ENCODE peak calls at places on chromosomes 12 and 14, in eight cellular contexts. B is HepG2, R is fibroblast of lung, I is GM23338, C is SK-N-SH, G is HCT116, U is hepatocyte, Y is IMR-90. T is an unnamed sample. For H4K20me1, the result is how much of the 10 kb centered on the place peaks cover.

GRCh38 chr12:25553083-25553482 is at the start of gene LMNTD1:
- DNase-seq in B (no peak), R (peak), I (no peak), C (no peak), G (no peak), U (peak), Y (peak), T (no peak)

GRCh38 chr12:94676011-94676709 is 25.8 kb upstream of the TMCC3 start:
- DNase-seq in B (no peak), R (no peak), I (no peak), C (no peak), G (no peak), U (no peak), Y (no peak), T (no peak)

GRCh38 chr12:12305568-12306300 is 38.9 kb upstream of the LRP6 start:
- DNase-seq in B (no peak), R (no peak), I (no peak), C (no peak), G (no peak), U (no peak), Y (no peak), T (no peak)

GRCh38 chr12:2179953-2180736 is 127.4 kb downstream of the CACNA1C start:
- DNase-seq in B (no peak), R (peak), I (no peak), C (no peak), G (peak), U (peak), Y (peak), T (no peak)

GRCh38 chr14:36069535-36069900 is 107.0 kb downstream of the PTCSC3 start:
- DNase-seq in B (peak), R (peak), I (peak), C (peak), G (peak), U (peak), Y (peak), T (peak)

GRCh38 chr12:1843641-1844005 is 23.3 kb downstream of the LRTM2 start:
- DNase-seq in B (no peak), R (no peak), I (no peak), C (no peak), G (no peak), U (no peak), Y (no peak), T (no peak)

GRCh38 chr12:93571854-93572711 is at the start of gene SOCS2:
- DNase-seq in B (no peak), R (peak), I (peak), C (peak), G (no peak), U (peak), Y (peak), T (peak)

GRCh38 chr12:124910561-124911478 is 3.6 kb downstream of the UBC start:
- DNase-seq in B (no peak), R (peak), I (peak), C (no peak), G (no peak), U (no peak), Y (peak), T (no peak)

GRCh38 chr14:84234281-84234680 is 1295.7 kb upstream of the FLRT2 start:
- DNase-seq in B (no peak), R (no peak), I (no peak), C (no peak), G (no peak), U (peak), Y (no peak), T (no peak)

GRCh38 chr14:22540811-22541360 is 48.1 kb downstream of the DAD1 start:
- DNase-seq in B (no peak), R (no peak), I (no peak), C (no peak), G (no peak), U (no peak), Y (no peak), T (no peak)

GRCh38 chr12:48266826-48267225 is 63.7 kb upstream of the OR10AD1 start:
- DNase-seq in B (no peak), R (no peak), I (no peak), C (no peak), G (no peak), U (no peak), Y (no peak), T (no peak)

GRCh38 chr12:109795023-109795422 is 38.2 kb downstream of the TRPV4 start:
- DNase-seq in B (no peak), R (peak), I (no peak), C (no peak), G (no peak), U (no peak), Y (peak), T (no peak)

GRCh38 chr12:67758119-67758873 is 109.8 kb downstream of the DYRK2 start:
- DNase-seq in B (no peak), R (no peak), I (no peak), C (peak), G (no peak), U (no peak), Y (no peak), T (peak)

GRCh38 chr14:89315493-89316456 is 101.3 kb downstream of the FOXN3 start:
- DNase-seq in B (no peak), R (no peak), I (no peak), C (no peak), G (no peak), U (no peak), Y (no peak), T (no peak)

GRCh38 chr14:63045234-63045611 is at the start of gene KCNH5:
- DNase-seq in B (no peak), R (peak), I (peak), C (peak), G (no peak), U (peak), Y (peak), T (peak)

GRCh38 chr12:114018669-114019068 is 52.5 kb upstream of the RBM19 start:
- DNase-seq in B (no peak), R (peak), I (no peak), C (no peak), G (no peak), U (no peak), Y (peak), T (no peak)

GRCh38 chr14:73526036-73526984 is 10.6 kb upstream of the ACOT1 start:
- DNase-seq in B (peak), R (no peak), I (no peak), C (peak), G (no peak), U (no peak), Y (peak), T (no peak)

GRCh38 chr14:23057757-23058653 is 685 bp upstream of the CDH24 start:
- DNase-seq in B (peak), R (peak), I (peak), C (peak), G (peak), U (peak), Y (peak), T (peak)

GRCh38 chr12:54136844-54137580 is 51.8 kb downstream of the SMUG1 start:
- DNase-seq in B (peak), R (no peak), I (no peak), C (peak), G (no peak), U (peak), Y (no peak), T (no peak)

GRCh38 chr14:68940614-68941185 is 38.4 kb downstream of the ACTN1 start:
- DNase-seq in B (no peak), R (no peak), I (no peak), C (no peak), G (no peak), U (no peak), Y (no peak), T (no peak)

GRCh38 chr14:53946404-53947400 is 9.9 kb downstream of the BMP4 start:
- DNase-seq in B (no peak), R (no peak), I (peak), C (peak), G (no peak), U (peak), Y (no peak), T (no peak)

GRCh38 chr14:95573313-95573712 is 38.5 kb downstream of the GLRX5 start:
- DNase-seq in B (no peak), R (no peak), I (no peak), C (no peak), G (no peak), U (no peak), Y (no peak), T (no peak)

GRCh38 chr12:65499167-65499566 is 220.7 kb downstream of the MSRB3 start:
- DNase-seq in B (no peak), R (no peak), I (no peak), C (no peak), G (no peak), U (no peak), Y (no peak), T (no peak)

GRCh38 chr14:95545769-95546168 is 10.9 kb downstream of the GLRX5 start:
- DNase-seq in B (no peak), R (peak), I (no peak), C (no peak), G (peak), U (no peak), Y (peak), T (no peak)

GRCh38 chr12:111430418-111431353 is 25.0 kb downstream of the SH2B3 start:
- DNase-seq in B (no peak), R (no peak), I (no peak), C (no peak), G (no peak), U (no peak), Y (no peak), T (peak)
- H4K20me1 ChIP-seq in B (under half), R (under half), I (under half), C (half or more), G (under half), U (under half), Y (half or more), T (under half)

GRCh38 chr12:19443585-19443984 is 4.3 kb downstream of the AEBP2 start:
- DNase-seq in B (no peak), R (no peak), I (no peak), C (no peak), G (no peak), U (no peak), Y (no peak), T (no peak)
- H4K20me1 ChIP-seq in B (under half), R (under half), I (half or more), C (half or more), G (under half), U (half or more), Y (half or more), T (under half)

GRCh38 chr14:101600891-101601602 is 39.8 kb downstream of the DIO3 start:
- DNase-seq in B (no peak), R (no peak), I (no peak), C (no peak), G (no peak), U (no peak), Y (no peak), T (no peak)
- H4K20me1 ChIP-seq in B (under half), R (under half), I (under half), C (under half), G (under half), U (under half), Y (under half), T (under half)

DNA sequence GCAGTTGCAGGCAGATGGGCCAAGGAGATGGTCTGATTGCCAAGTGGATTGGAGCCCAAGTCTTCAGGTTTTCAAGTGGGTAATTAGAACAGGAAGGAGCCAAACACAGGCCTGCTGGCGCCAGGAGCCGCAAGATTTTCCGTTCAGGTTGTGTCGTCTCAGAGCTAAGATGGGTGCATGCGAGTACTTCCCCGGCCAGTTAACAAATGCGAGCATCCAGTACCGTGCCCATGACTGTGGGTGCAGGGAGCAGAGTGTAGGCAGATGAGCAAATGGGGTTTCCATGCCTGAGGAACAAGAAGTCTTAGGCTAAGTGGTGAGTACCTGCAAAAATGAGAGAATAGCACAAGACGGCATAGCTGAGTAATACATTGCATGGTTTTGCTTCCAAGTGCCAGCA is 90.5 kb downstream of the CHST11 start:
- DNase-seq in B (no peak), R (no peak), I (no peak), C (no peak), G (no peak), U (no peak), Y (no peak), T (no peak)
- H4K20me1 ChIP-seq in B (under half), R (under half), I (under half), C (under half), G (under half), U (under half), Y (under half), T (under half)

DNA sequence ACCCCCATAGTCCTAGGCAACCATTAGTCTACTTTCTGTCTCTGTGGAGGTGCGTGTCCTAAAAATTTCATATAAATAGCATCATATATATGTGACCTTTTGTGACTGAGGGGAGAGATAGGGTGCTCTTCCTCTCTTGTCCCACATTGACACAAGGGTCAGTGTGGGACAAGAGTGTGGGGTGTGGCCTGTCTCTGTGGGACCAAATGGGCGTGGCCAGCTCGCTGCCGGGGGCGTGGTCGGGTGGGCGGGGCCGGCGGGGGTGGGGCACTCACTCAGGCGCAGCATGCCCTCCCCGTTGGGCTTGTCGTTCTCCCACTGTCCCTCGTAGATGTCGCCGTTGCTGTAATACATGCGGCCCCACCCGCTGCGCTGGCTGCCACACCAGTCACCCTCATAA is 15.5 kb downstream of the MORN3 start:
- DNase-seq in B (no peak), R (no peak), I (peak), C (peak), G (no peak), U (no peak), Y (no peak), T (no peak)
- H4K20me1 ChIP-seq in B (under half), R (under half), I (under half), C (under half), G (under half), U (under half), Y (under half), T (under half)

GRCh38 chr12:123261196-123261595 is 10.5 kb downstream of the CDK2AP1 start:
- DNase-seq in B (no peak), R (no peak), I (no peak), C (no peak), G (no peak), U (no peak), Y (no peak), T (no peak)
- H4K20me1 ChIP-seq in B (under half), R (under half), I (under half), C (under half), G (under half), U (under half), Y (under half), T (under half)

GRCh38 chr12:57767317-57767716 is 439 bp upstream of the CYP27B1 start:
- DNase-seq in B (no peak), R (no peak), I (no peak), C (no peak), G (no peak), U (no peak), Y (no peak), T (no peak)

GRCh38 chr12:57767876-57768275 is 998 bp upstream of the CYP27B1 start:
- DNase-seq in B (no peak), R (no peak), I (no peak), C (no peak), G (no peak), U (no peak), Y (no peak), T (no peak)

GRCh38 chr12:57771271-57771872 is 533 bp downstream of the METTL1 start:
- DNase-seq in B (peak), R (peak), I (peak), C (peak), G (peak), U (peak), Y (peak), T (peak)

GRCh38 chr12:57770734-57771133 is 1.2 kb downstream of the METTL1 start:
- DNase-seq in B (no peak), R (no peak), I (no peak), C (no peak), G (no peak), U (no peak), Y (no peak), T (no peak)

GRCh38 chr12:57769594-57769993 is 2.3 kb downstream of the METTL1 start:
- DNase-seq in B (no peak), R (no peak), I (no peak), C (no peak), G (no peak), U (no peak), Y (no peak), T (no peak)
- H4K20me1 ChIP-seq in B (under half), R (under half), I (under half), C (under half), G (under half), U (under half), Y (under half), T (under half)

GRCh38 chr12:96368687-96369086 is 31.6 kb downstream of the CDK17 start:
- DNase-seq in B (no peak), R (no peak), I (no peak), C (no peak), G (no peak), U (no peak), Y (no peak), T (no peak)

GRCh38 chr12:96371138-96371786 is 29.0 kb downstream of the CDK17 start:
- DNase-seq in B (no peak), R (no peak), I (no peak), C (no peak), G (no peak), U (no peak), Y (no peak), T (peak)

GRCh38 chr12:96375173-96375572 is 25.1 kb downstream of the CDK17 start:
- DNase-seq in B (no peak), R (no peak), I (no peak), C (no peak), G (no peak), U (no peak), Y (no peak), T (no peak)

GRCh38 chr12:96375841-96376249 is 24.4 kb downstream of the CDK17 start:
- DNase-seq in B (no peak), R (no peak), I (no peak), C (no peak), G (no peak), U (no peak), Y (no peak), T (peak)

GRCh38 chr12:96371787-96372699 is 28.2 kb downstream of the CDK17 start:
- DNase-seq in B (no peak), R (no peak), I (peak), C (no peak), G (no peak), U (no peak), Y (no peak), T (no peak)
- H4K20me1 ChIP-seq in B (under half), R (under half), I (under half), C (half or more), G (under half), U (under half), Y (half or more), T (under half)

GRCh38 chr12:96360550-96360949 is 39.7 kb downstream of the CDK17 start:
- DNase-seq in B (no peak), R (no peak), I (no peak), C (no peak), G (no peak), U (no peak), Y (no peak), T (no peak)

GRCh38 chr12:96354326-96354725 is 45.9 kb downstream of the CDK17 start:
- DNase-seq in B (no peak), R (peak), I (no peak), C (no peak), G (no peak), U (no peak), Y (peak), T (no peak)

GRCh38 chr12:96354844-96355534 is 45.2 kb downstream of the CDK17 start:
- DNase-seq in B (no peak), R (no peak), I (no peak), C (no peak), G (no peak), U (no peak), Y (no peak), T (no peak)

GRCh38 chr12:96359328-96359727 is 40.9 kb downstream of the CDK17 start:
- DNase-seq in B (no peak), R (no peak), I (no peak), C (no peak), G (no peak), U (no peak), Y (no peak), T (no peak)

DNA sequence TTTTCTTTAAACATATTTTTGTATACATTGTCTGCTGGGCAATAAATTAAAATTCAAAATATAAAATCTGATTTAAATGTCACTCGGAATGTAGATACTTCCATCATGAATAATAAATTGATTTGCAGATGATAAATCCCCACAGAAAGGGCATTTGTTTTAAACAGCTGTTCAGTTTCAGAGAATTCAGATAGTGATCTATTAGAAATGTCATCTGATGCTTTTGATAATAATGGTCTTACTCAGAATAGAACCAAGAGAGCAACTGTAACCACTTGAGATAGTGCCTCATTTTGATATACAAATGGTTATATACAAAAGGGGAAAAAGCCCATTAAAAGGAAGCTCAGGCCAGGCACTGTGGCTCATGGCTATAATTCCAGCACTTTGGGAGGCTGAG is 43.4 kb downstream of the CDK17 start:
- DNase-seq in B (no peak), R (no peak), I (no peak), C (no peak), G (no peak), U (no peak), Y (no peak), T (no peak)
- H4K20me1 ChIP-seq in B (under half), R (under half), I (under half), C (half or more), G (under half), U (under half), Y (half or more), T (under half)

GRCh38 chr12:6951551-6952120 is 480 bp downstream of the PTPN6 start:
- DNase-seq in B (no peak), R (no peak), I (no peak), C (peak), G (no peak), U (no peak), Y (no peak), T (no peak)
- H4K20me1 ChIP-seq in B (under half), R (under half), I (under half), C (under half), G (under half), U (under half), Y (under half), T (under half)

T was measured in MM.1S.